ENCODE peak calls at places on chromosomes 12 and 14, in ten cellular contexts. One of them, this sample, is unnamed.

GRCh38 chr14:103101964-103102688 is 7.6 kb downstream of the EXOC3L4 start:
- DNase-seq in NB4: no peak
- DNase-seq in AG04449: no peak
- DNase-seq in breast epithelium: no peak
- DNase-seq in A549: no peak
- DNase-seq in neural crest cell: no peak
- DNase-seq in astrocyte: no peak
- DNase-seq in endothelial cell: no peak
- DNase-seq in IMR-90: no peak
- DNase-seq in HepG2: no peak
- DNase-seq in this sample: no peak

GRCh38 chr12:132486168-132486567 is 3.8 kb upstream of the FBRSL1 start:
- DNase-seq in astrocyte: no peak
- DNase-seq in HepG2: no peak
- DNase-seq in IMR-90: no peak
- DNase-seq in AG04449: no peak
- DNase-seq in breast epithelium: no peak
- DNase-seq in endothelial cell: no peak
- DNase-seq in neural crest cell: no peak
- DNase-seq in A549: no peak
- DNase-seq in NB4: no peak
- DNase-seq in this sample: no peak

GRCh38 chr14:101233391-101233790 is 327.9 kb upstream of the DIO3 start:
- DNase-seq in NB4: no peak
- DNase-seq in breast epithelium: no peak
- DNase-seq in AG04449: no peak
- DNase-seq in A549: no peak
- DNase-seq in HepG2: no peak
- DNase-seq in endothelial cell: no peak
- DNase-seq in IMR-90: no peak
- DNase-seq in astrocyte: no peak
- DNase-seq in neural crest cell: no peak
- DNase-seq in this sample: peak; percentile 32

GRCh38 chr12:41361791-41362190 is 173.7 kb downstream of the PDZRN4 start:
- DNase-seq in AG04449: no peak
- DNase-seq in NB4: no peak
- DNase-seq in breast epithelium: no peak
- DNase-seq in neural crest cell: no peak
- DNase-seq in A549: no peak
- DNase-seq in astrocyte: no peak
- DNase-seq in IMR-90: no peak
- DNase-seq in endothelial cell: no peak
- DNase-seq in HepG2: no peak
- DNase-seq in this sample: no peak

GRCh38 chr12:56425188-56425587 is 24.0 kb downstream of the TIMELESS start:
- DNase-seq in NB4: no peak
- DNase-seq in neural crest cell: no peak
- DNase-seq in AG04449: no peak
- DNase-seq in IMR-90: no peak
- DNase-seq in HepG2: no peak
- DNase-seq in astrocyte: no peak
- DNase-seq in breast epithelium: no peak
- DNase-seq in A549: no peak
- DNase-seq in endothelial cell: no peak
- DNase-seq in this sample: no peak

GRCh38 chr12:113145720-113146551 is 3.6 kb upstream of the CFAP73 start:
- DNase-seq in A549: no peak
- DNase-seq in astrocyte: no peak
- DNase-seq in IMR-90: no peak
- DNase-seq in NB4: no peak
- DNase-seq in AG04449: no peak
- DNase-seq in neural crest cell: no peak
- DNase-seq in HepG2: no peak
- DNase-seq in endothelial cell: no peak
- DNase-seq in breast epithelium: no peak
- DNase-seq in this sample: no peak

GRCh38 chr14:92676448-92677086 is 71.9 kb downstream of the LGMN start:
- DNase-seq in HepG2: no peak
- DNase-seq in IMR-90: no peak
- DNase-seq in A549: no peak
- DNase-seq in breast epithelium: no peak
- DNase-seq in AG04449: no peak
- DNase-seq in NB4: no peak
- DNase-seq in neural crest cell: no peak
- DNase-seq in astrocyte: no peak
- DNase-seq in endothelial cell: no peak
- DNase-seq in this sample: no peak

GRCh38 chr12:115185529-115185928 is 501.6 kb upstream of the TBX3 start:
- DNase-seq in HepG2: no peak
- DNase-seq in AG04449: no peak
- DNase-seq in neural crest cell: no peak
- DNase-seq in IMR-90: peak; percentile 26
- DNase-seq in A549: no peak
- DNase-seq in endothelial cell: no peak
- DNase-seq in astrocyte: peak; percentile 46
- DNase-seq in breast epithelium: no peak
- DNase-seq in NB4: no peak
- DNase-seq in this sample: no peak

GRCh38 chr12:49599961-49600360 is 5.5 kb downstream of the FAM186B start:
- DNase-seq in AG04449: no peak
- DNase-seq in HepG2: no peak
- DNase-seq in astrocyte: no peak
- DNase-seq in endothelial cell: no peak
- DNase-seq in neural crest cell: no peak
- DNase-seq in breast epithelium: no peak
- DNase-seq in A549: no peak
- DNase-seq in IMR-90: no peak
- DNase-seq in NB4: no peak
- DNase-seq in this sample: no peak

GRCh38 chr12:22443379-22444316 is 100.7 kb downstream of the C2CD5 start:
- DNase-seq in endothelial cell: peak; percentile 58
- DNase-seq in HepG2: peak; percentile 82
- DNase-seq in IMR-90: peak; percentile 79
- DNase-seq in A549: peak; percentile 51
- DNase-seq in AG04449: peak; percentile 17
- DNase-seq in NB4: peak; percentile 91
- DNase-seq in breast epithelium: peak; percentile 55
- DNase-seq in astrocyte: peak; percentile 59
- DNase-seq in neural crest cell: peak; percentile 52
- DNase-seq in this sample: peak; percentile 66

GRCh38 chr12:76346798-76347420 is 1.3 kb downstream of the BBS10 start:
- DNase-seq in AG04449: no peak
- DNase-seq in NB4: peak; percentile 69
- DNase-seq in endothelial cell: no peak
- DNase-seq in IMR-90: peak; percentile 79
- DNase-seq in HepG2: peak; percentile 50
- DNase-seq in neural crest cell: no peak
- DNase-seq in astrocyte: peak; percentile 59
- DNase-seq in breast epithelium: no peak
- DNase-seq in A549: no peak
- DNase-seq in this sample: no peak

GRCh38 chr12:121580959-121581680 is at the start of gene KDM2B:
- DNase-seq in A549: no peak
- DNase-seq in AG04449: no peak
- DNase-seq in NB4: peak; percentile 29
- DNase-seq in astrocyte: peak; percentile 50
- DNase-seq in breast epithelium: no peak
- DNase-seq in neural crest cell: peak; percentile 30
- DNase-seq in endothelial cell: peak; percentile 43
- DNase-seq in HepG2: peak; percentile 63
- DNase-seq in IMR-90: peak; percentile 67
- DNase-seq in this sample: peak; percentile 45

GRCh38 chr12:32548691-32549412 is 130.2 kb upstream of the DNM1L start:
- DNase-seq in NB4: no peak
- DNase-seq in endothelial cell: no peak
- DNase-seq in neural crest cell: no peak
- DNase-seq in AG04449: peak; percentile 54
- DNase-seq in A549: no peak
- DNase-seq in astrocyte: peak; percentile 93
- DNase-seq in HepG2: no peak
- DNase-seq in IMR-90: peak; percentile 79
- DNase-seq in breast epithelium: no peak
- DNase-seq in this sample: no peak

DNA sequence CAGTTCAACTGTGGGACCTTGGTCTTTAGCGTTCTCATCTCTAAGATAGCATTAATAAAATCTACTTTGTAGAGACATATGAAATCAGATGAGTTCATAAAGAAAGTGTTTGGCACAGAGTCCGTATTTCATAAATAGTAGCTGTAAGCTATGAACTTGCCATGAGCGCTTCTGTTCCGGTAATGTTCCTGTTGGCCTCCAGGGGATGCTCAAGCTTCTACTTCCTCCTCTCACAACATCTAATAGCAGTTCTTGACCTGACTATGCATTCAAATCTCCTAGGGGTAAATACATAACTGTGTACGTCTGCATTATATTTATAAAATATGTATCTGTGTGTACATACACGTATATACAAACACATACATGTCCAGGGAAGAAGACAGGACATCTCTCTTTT is 288.2 kb upstream of the TMPO start:
- DNase-seq in breast epithelium: no peak
- DNase-seq in NB4: peak; percentile 57
- DNase-seq in neural crest cell: no peak
- DNase-seq in endothelial cell: no peak
- DNase-seq in astrocyte: no peak
- DNase-seq in AG04449: no peak
- DNase-seq in IMR-90: peak; percentile 21
- DNase-seq in A549: no peak
- DNase-seq in HepG2: peak; percentile 6
- DNase-seq in this sample: no peak
- TF ChIP-seq CTCF in breast epithelium: no peak
- TF ChIP-seq CTCF in NB4: peak; percentile 86
- TF ChIP-seq CTCF in neural crest cell: peak; percentile 45
- TF ChIP-seq CTCF in endothelial cell: peak; percentile 50
- TF ChIP-seq CTCF in astrocyte: peak; percentile 31
- TF ChIP-seq CTCF in AG04449: peak; percentile 33
- TF ChIP-seq CTCF in IMR-90: peak; percentile 50
- TF ChIP-seq CTCF in A549: peak; percentile 13
- TF ChIP-seq CTCF in HepG2: peak; percentile 29
- TF ChIP-seq CTCF in this sample: no peak

GRCh38 chr14:94355191-94355794 is 32.2 kb upstream of the SERPINA6 start:
- DNase-seq in neural crest cell: peak; percentile 20
- DNase-seq in AG04449: no peak
- DNase-seq in A549: no peak
- DNase-seq in HepG2: peak; percentile 85
- DNase-seq in breast epithelium: no peak
- DNase-seq in NB4: no peak
- DNase-seq in endothelial cell: peak; percentile 22
- DNase-seq in IMR-90: peak; percentile 65
- DNase-seq in astrocyte: peak; percentile 36
- DNase-seq in this sample: peak; percentile 42
- TF ChIP-seq CTCF in neural crest cell: peak; percentile 55
- TF ChIP-seq CTCF in AG04449: peak; percentile 57
- TF ChIP-seq CTCF in A549: peak; percentile 43
- TF ChIP-seq CTCF in HepG2: peak; percentile 88
- TF ChIP-seq CTCF in breast epithelium: peak; percentile 49
- TF ChIP-seq CTCF in NB4: no peak
- TF ChIP-seq CTCF in endothelial cell: no peak
- TF ChIP-seq CTCF in IMR-90: peak; percentile 52
- TF ChIP-seq CTCF in astrocyte: peak; percentile 27
- TF ChIP-seq CTCF in this sample: no peak

DNA sequence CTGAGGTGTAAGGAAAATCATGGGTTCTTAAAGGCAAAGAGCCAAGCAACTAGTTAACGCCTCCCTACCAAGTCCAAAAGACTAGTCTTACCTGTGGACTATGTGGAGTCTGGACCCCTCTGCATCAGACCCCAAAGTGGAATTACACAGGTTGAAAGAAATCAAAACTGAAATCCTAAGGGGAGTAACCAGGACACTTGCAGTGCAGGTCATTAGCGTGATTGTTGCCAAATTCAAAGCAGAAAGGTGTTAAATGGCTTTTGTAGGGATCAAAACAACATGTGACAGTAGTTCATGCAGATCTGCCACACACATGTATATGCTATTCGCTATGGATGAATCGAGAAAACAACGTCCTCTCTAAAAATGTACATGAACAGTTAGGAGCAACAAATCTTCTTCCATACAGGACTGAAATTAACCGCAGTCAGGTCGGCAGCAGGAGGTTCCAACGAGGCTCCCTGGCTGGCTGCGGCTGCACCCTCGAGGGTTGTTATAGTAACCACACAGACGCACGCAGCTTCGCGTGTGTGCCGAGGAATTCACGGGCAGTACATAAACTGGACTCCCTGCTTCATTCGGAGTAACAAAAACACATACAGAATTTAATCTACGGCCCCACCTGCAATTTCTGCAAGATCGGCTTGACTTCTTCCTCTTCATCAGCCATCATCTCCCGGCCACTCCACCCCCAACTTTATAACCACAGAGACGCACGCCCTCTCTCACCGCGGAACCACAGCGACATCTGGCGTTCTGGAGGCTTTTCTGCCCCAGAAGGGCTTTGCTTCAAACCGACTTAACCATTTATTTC is at the start of gene TTC5:
- DNase-seq in A549: peak; percentile 79
- DNase-seq in IMR-90: peak; percentile 89
- DNase-seq in endothelial cell: peak; percentile 90
- DNase-seq in AG04449: peak; percentile 37
- DNase-seq in NB4: peak; percentile 90
- DNase-seq in HepG2: peak; percentile 85
- DNase-seq in neural crest cell: peak; percentile 93
- DNase-seq in breast epithelium: peak; percentile 84
- DNase-seq in astrocyte: peak; percentile 80
- DNase-seq in this sample: peak; percentile 61
- TF ChIP-seq CTCF in A549: peak; percentile 86
- TF ChIP-seq CTCF in IMR-90: peak; percentile 95
- TF ChIP-seq CTCF in endothelial cell: peak; percentile 65
- TF ChIP-seq CTCF in AG04449: peak; percentile 90
- TF ChIP-seq CTCF in NB4: peak; percentile 90
- TF ChIP-seq CTCF in HepG2: peak; percentile 95
- TF ChIP-seq CTCF in neural crest cell: peak; percentile 95
- TF ChIP-seq CTCF in breast epithelium: peak; percentile 67
- TF ChIP-seq CTCF in astrocyte: peak; percentile 97
- TF ChIP-seq CTCF in this sample: no peak

GRCh38 chr12:7042847-7043246 is 17.7 kb upstream of the C1S start:
- DNase-seq in HepG2: peak; percentile 34
- DNase-seq in IMR-90: peak; percentile 29
- DNase-seq in AG04449: no peak
- DNase-seq in endothelial cell: no peak
- DNase-seq in A549: peak; percentile 52
- DNase-seq in breast epithelium: no peak
- DNase-seq in astrocyte: no peak
- DNase-seq in NB4: peak; percentile 70
- DNase-seq in neural crest cell: no peak
- DNase-seq in this sample: no peak

GRCh38 chr12:7038591-7038990 is 20.3 kb upstream of the LPCAT3 start:
- DNase-seq in HepG2: no peak
- DNase-seq in endothelial cell: no peak
- DNase-seq in A549: no peak
- DNase-seq in neural crest cell: no peak
- DNase-seq in NB4: peak; percentile 51
- DNase-seq in AG04449: no peak
- DNase-seq in IMR-90: no peak
- DNase-seq in breast epithelium: no peak
- DNase-seq in astrocyte: no peak
- DNase-seq in this sample: no peak

GRCh38 chr12:7035464-7035863 is 17.2 kb upstream of the LPCAT3 start:
- DNase-seq in HepG2: no peak
- DNase-seq in endothelial cell: no peak
- DNase-seq in IMR-90: no peak
- DNase-seq in neural crest cell: no peak
- DNase-seq in AG04449: no peak
- DNase-seq in NB4: no peak
- DNase-seq in astrocyte: peak; percentile 14
- DNase-seq in breast epithelium: no peak
- DNase-seq in A549: no peak
- DNase-seq in this sample: no peak

GRCh38 chr12:7039403-7039802 is 21.1 kb upstream of the C1S start:
- DNase-seq in NB4: no peak
- DNase-seq in HepG2: no peak
- DNase-seq in neural crest cell: no peak
- DNase-seq in AG04449: no peak
- DNase-seq in IMR-90: no peak
- DNase-seq in endothelial cell: no peak
- DNase-seq in astrocyte: no peak
- DNase-seq in breast epithelium: no peak
- DNase-seq in A549: no peak
- DNase-seq in this sample: no peak
- TF ChIP-seq CTCF in NB4: no peak
- TF ChIP-seq CTCF in HepG2: no peak
- TF ChIP-seq CTCF in neural crest cell: no peak
- TF ChIP-seq CTCF in AG04449: no peak
- TF ChIP-seq CTCF in IMR-90: no peak
- TF ChIP-seq CTCF in endothelial cell: no peak
- TF ChIP-seq CTCF in astrocyte: no peak
- TF ChIP-seq CTCF in breast epithelium: no peak
- TF ChIP-seq CTCF in A549: no peak
- TF ChIP-seq CTCF in this sample: no peak